ENCODE peak calls at places on chromosome 10, in eight cellular contexts. K is fibroblast of lung, O is tibial artery, L is suprapubic skin, M is SJSA1, U is heart right ventricle, H is aorta, V is left ventricle myocardium inferior. B is an unnamed sample. For H3K4me1, the result is how much of the 10 kb centered on the place peaks cover.

GRCh38 chr10:11480687-11481086 is 130.8 kb downstream of the USP6NL start:
- DNase-seq in K (no peak), O (no peak), L (no peak), M (no peak), U (no peak), H (no peak), V (no peak), B (no peak)

GRCh38 chr10:102424145-102424544 is 3.5 kb downstream of the FBXL15 start:
- DNase-seq in K (no peak), O (no peak), L (no peak), M (no peak), U (no peak), H (no peak), V (no peak), B (no peak)

GRCh38 chr10:94123253-94123995 is 129.7 kb downstream of the PLCE1 start:
- DNase-seq in K (peak), O (no peak), L (no peak), M (peak), U (no peak), H (no peak), V (no peak), B (no peak)

GRCh38 chr10:87531908-87532622 is 27.4 kb downstream of the MINPP1 start:
- DNase-seq in K (peak), O (no peak), L (no peak), M (peak), U (no peak), H (no peak), V (no peak), B (peak)

GRCh38 chr10:24519950-24520349 is 203.7 kb downstream of the ARHGAP21 start:
- DNase-seq in K (no peak), O (no peak), L (no peak), M (no peak), U (no peak), H (no peak), V (no peak), B (peak)

GRCh38 chr10:56823849-56824248 is 462.8 kb upstream of the ZWINT start:
- DNase-seq in K (no peak), O (no peak), L (no peak), M (no peak), U (no peak), H (no peak), V (no peak), B (peak)

GRCh38 chr10:43922335-43923280 is 273.9 kb upstream of the ZNF32 start:
- DNase-seq in K (no peak), O (no peak), L (no peak), M (no peak), U (no peak), H (no peak), V (no peak), B (no peak)

GRCh38 chr10:90087197-90088007 is 386.0 kb downstream of the KIF20B start:
- DNase-seq in K (peak), O (no peak), L (no peak), M (no peak), U (no peak), H (no peak), V (no peak), B (no peak)

GRCh38 chr10:112250555-112250954 is 32.6 kb upstream of the TECTB start:
- DNase-seq in K (peak), O (no peak), L (no peak), M (no peak), U (no peak), H (no peak), V (no peak), B (no peak)

GRCh38 chr10:19824397-19825342 is 8.4 kb downstream of the PLXDC2 start:
- DNase-seq in K (no peak), O (no peak), L (no peak), M (no peak), U (no peak), H (no peak), V (no peak), B (no peak)

GRCh38 chr10:36621346-36621745 is 504.1 kb upstream of the ANKRD30A start:
- DNase-seq in K (no peak), O (no peak), L (no peak), M (no peak), U (no peak), H (no peak), V (no peak), B (no peak)

GRCh38 chr10:37010741-37011140 is 114.7 kb upstream of the ANKRD30A start:
- DNase-seq in K (no peak), O (no peak), L (no peak), M (no peak), U (no peak), H (no peak), V (no peak), B (no peak)

GRCh38 chr10:22599048-22599561 is 115.3 kb downstream of the PIP4K2A start:
- DNase-seq in K (peak), O (no peak), L (no peak), M (peak), U (no peak), H (no peak), V (no peak), B (no peak)

GRCh38 chr10:33352154-33352553 is 17.7 kb upstream of the NRP1 start:
- DNase-seq in K (peak), O (no peak), L (no peak), M (peak), U (no peak), H (no peak), V (no peak), B (no peak)

GRCh38 chr10:111989136-111990050 is 194.2 kb downstream of the GPAM start:
- DNase-seq in K (no peak), O (no peak), L (no peak), M (no peak), U (no peak), H (no peak), V (no peak), B (no peak)

GRCh38 chr10:88493676-88494483 is 89.2 kb downstream of the RNLS start:
- DNase-seq in K (peak), O (no peak), L (no peak), M (no peak), U (no peak), H (no peak), V (no peak), B (no peak)

GRCh38 chr10:114917927-114918672 is 19.9 kb upstream of the TRUB1 start:
- DNase-seq in K (no peak), O (no peak), L (no peak), M (no peak), U (no peak), H (no peak), V (no peak), B (no peak)
- H3K4me3 ChIP-seq in K (no peak), O (no peak), L (no peak), M (no peak), U (no peak), H (no peak), V (no peak), B (no peak)

GRCh38 chr10:71770789-71771188 is 2.5 kb downstream of the VSIR start:
- DNase-seq in K (no peak), O (peak), L (no peak), M (no peak), U (no peak), H (peak), V (no peak), B (peak)
- H3K27ac ChIP-seq in K (peak), O (peak), L (peak), M (no peak), U (peak), H (peak), V (peak), B (peak)

DNA sequence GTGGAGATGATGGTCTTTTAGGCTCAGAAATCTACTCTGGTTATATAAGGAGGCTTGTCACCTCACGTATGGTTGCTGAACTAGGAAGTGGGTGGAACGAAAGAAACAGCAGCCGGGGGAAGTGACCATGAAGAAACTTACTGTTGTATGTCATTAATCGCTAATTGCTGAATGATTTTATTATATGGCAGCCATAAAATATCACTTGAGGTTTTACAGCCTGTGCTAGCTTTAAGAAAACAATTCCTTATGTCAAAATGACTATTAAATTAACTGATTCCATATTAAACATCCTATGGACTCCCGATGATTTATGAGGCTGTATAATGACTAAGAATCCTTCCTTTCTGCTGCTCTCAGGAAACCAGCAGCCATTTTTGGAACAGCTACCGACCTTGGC is 421.8 kb downstream of the SORCS3 start:
- DNase-seq in K (no peak), O (no peak), L (no peak), M (no peak), U (no peak), H (no peak), V (no peak), B (no peak)
- H3K4me1 ChIP-seq in K (under half), O (under half), L (under half), M (under half), U (under half), H (under half), V (under half), B (under half)

DNA sequence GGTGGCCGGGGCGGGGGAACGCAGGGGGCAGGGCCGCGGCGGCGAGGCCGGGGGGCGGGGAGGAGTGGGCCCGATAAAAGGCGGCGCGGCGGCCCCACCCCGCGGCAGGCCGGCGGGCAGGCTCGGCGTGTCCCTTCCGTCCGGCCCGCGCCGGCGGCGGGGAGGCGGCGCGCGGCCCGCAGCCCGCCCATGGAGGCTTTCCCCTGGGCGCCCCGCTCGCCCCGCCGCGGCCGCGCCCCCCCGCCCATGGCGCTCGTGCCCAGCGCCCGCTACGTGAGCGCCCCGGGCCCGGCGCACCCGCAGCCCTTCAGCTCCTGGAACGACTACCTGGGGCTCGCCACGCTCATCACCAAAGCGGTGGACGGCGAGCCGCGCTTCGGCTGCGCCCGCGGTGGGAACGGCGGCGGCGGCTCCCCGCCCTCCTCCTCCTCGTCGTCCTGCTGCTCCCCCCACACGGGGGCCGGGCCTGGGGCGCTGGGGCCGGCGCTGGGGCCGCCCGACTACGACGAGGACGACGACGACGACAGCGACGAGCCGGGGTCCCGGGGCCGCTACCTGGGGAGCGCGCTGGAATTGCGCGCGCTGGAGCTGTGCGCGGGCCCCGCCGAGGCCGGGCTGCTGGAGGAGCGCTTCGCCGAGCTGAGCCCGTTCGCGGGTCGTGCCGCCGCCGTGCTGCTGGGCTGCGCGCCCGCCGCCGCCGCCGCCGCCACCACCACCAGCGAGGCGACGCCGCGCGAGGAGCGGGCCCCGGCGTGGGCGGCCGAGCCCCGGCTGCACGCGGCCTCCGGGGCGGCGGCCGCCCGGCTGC is at the start of gene NANOS1:
- DNase-seq in K (no peak), O (peak), L (no peak), M (peak), U (no peak), H (no peak), V (no peak), B (no peak)
- H3K4me3 ChIP-seq in K (peak), O (peak), L (peak), M (peak), U (peak), H (peak), V (peak), B (peak)

GRCh38 chr10:110510730-110511129 is 13.0 kb downstream of the DUSP5 start:
- DNase-seq in K (no peak), O (no peak), L (no peak), M (no peak), U (no peak), H (no peak), V (no peak), B (no peak)

GRCh38 chr10:110508389-110508788 is 10.7 kb downstream of the DUSP5 start:
- DNase-seq in K (no peak), O (no peak), L (no peak), M (no peak), U (no peak), H (no peak), V (no peak), B (no peak)

GRCh38 chr10:110508806-110509544 is 11.3 kb downstream of the DUSP5 start:
- DNase-seq in K (no peak), O (no peak), L (no peak), M (no peak), U (peak), H (no peak), V (peak), B (no peak)

GRCh38 chr10:110509560-110509959 is 11.9 kb downstream of the DUSP5 start:
- DNase-seq in K (no peak), O (no peak), L (no peak), M (no peak), U (no peak), H (no peak), V (no peak), B (no peak)

GRCh38 chr10:110510086-110510485 is 12.4 kb downstream of the DUSP5 start:
- DNase-seq in K (no peak), O (peak), L (no peak), M (no peak), U (no peak), H (no peak), V (no peak), B (no peak)
- H3K27ac ChIP-seq in K (no peak), O (no peak), L (no peak), M (no peak), U (peak), H (no peak), V (peak), B (no peak)

GRCh38 chr10:18043607-18044006 is 91.9 kb downstream of the SLC39A12 start:
- DNase-seq in K (no peak), O (no peak), L (no peak), M (no peak), U (no peak), H (no peak), V (no peak), B (no peak)
- H3K4me1 ChIP-seq in K (under half), O (under half), L (under half), M (under half), U (under half), H (under half), V (under half), B (under half)

GRCh38 chr10:61944445-61945123 is 43.1 kb downstream of the ARID5B start:
- DNase-seq in K (no peak), O (no peak), L (no peak), M (no peak), U (no peak), H (no peak), V (no peak), B (no peak)
- H3K4me3 ChIP-seq in K (no peak), O (no peak), L (no peak), M (no peak), U (no peak), H (no peak), V (no peak), B (no peak)

DNA sequence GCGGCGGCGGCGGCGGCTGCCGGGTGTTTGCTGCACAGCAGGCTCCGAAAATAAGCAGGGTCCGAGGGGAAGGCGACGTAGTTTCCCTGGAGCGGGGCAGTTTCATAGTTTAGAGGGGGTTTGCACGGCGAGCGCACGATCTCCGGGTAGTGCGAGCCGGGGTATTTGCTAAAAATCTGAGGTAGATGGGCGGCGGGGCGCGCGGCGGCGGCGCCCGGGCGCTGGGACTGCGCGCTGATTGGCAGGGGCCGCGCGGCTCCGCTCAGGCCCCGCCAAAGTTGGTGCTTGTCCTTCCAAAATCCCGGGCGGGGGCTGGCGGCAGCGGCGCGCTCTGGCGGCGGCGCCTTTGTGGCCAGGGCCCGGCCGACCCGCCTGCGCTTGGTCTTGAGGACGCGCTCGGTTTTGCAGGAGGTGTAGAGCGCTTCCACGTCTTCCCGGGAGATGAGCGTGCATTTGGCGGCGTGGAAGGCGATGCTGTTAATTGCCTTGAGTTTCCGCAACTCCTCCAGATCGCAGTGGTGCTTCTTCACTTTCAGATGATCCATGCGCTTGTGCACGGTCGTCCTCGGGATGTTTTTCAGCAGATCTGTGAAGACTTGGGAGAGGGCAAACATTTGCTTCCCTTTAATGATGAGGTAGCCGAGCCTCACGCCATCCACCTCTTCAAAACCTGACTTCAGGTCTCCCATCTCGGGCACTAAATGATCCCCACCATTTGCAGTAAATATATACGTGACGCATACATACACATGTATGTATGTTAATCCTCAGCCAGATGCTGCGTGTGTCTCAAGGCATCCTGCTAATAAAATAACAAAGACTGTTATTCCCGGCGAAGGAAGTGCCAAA is 8.1 kb downstream of the SKIDA1 start:
- DNase-seq in K (peak), O (peak), L (peak), M (peak), U (peak), H (peak), V (peak), B (peak)
- H3K27ac ChIP-seq in K (peak), O (peak), L (peak), M (no peak), U (peak), H (peak), V (peak), B (peak)

GRCh38 chr10:132538790-132539421 is 1.3 kb downstream of the INPP5A start:
- DNase-seq in K (no peak), O (peak), L (peak), M (no peak), U (no peak), H (no peak), V (peak), B (no peak)

GRCh38 chr10:132540456-132540855 is 2.9 kb downstream of the INPP5A start:
- DNase-seq in K (peak), O (peak), L (peak), M (no peak), U (no peak), H (peak), V (peak), B (peak)

GRCh38 chr10:132539431-132539839 is 1.8 kb downstream of the INPP5A start:
- DNase-seq in K (no peak), O (peak), L (peak), M (no peak), U (peak), H (peak), V (peak), B (no peak)

GRCh38 chr10:132541129-132541528 is 3.5 kb downstream of the INPP5A start:
- DNase-seq in K (no peak), O (peak), L (peak), M (no peak), U (no peak), H (no peak), V (no peak), B (no peak)

GRCh38 chr10:132539894-132540293 is 2.3 kb downstream of the INPP5A start:
- DNase-seq in K (peak), O (peak), L (no peak), M (peak), U (no peak), H (peak), V (no peak), B (no peak)
- H3K4me1 ChIP-seq in K (under half), O (half or more), L (half or more), M (under half), U (half or more), H (under half), V (half or more), B (under half)

B was measured in testis.